ENCODE peak calls at places on chromosomes 6 and 20, in seven cellular contexts. D is astrocyte of the cerebellum, F is SJSA1, P is T-cell, I is AML-193, Z is T47D, E is iris pigment epithelial cell. K is an unnamed sample.

GRCh38 chr6:1942834-1943233 is 302.6 kb downstream of the GMDS start:
- DNase-seq in D (no peak), F (no peak), I (no peak), P (no peak), E (no peak), Z (no peak), K (no peak)

GRCh38 chr20:34066476-34067090 is 45.5 kb downstream of the EIF2S2 start:
- DNase-seq in I (no peak), D (peak; percentile 6), E (peak; percentile 28), F (no peak), P (no peak), Z (no peak), K (no peak)

GRCh38 chr6:134510920-134511319 is 193.0 kb upstream of the SGK1 start:
- DNase-seq in Z (no peak), I (peak; percentile 37), F (no peak), E (no peak), P (no peak), D (no peak), K (no peak)

GRCh38 chr6:42106663-42107023 is 35.8 kb downstream of the C6orf132 start:
- DNase-seq in E (no peak), D (no peak), P (no peak), I (no peak), Z (no peak), F (no peak), K (no peak)

GRCh38 chr20:5553194-5553815 is 196.9 kb upstream of the SHLD1 start:
- DNase-seq in Z (no peak), E (no peak), I (no peak), D (no peak), P (no peak), F (no peak), K (no peak)

GRCh38 chr6:37221585-37222124 is 35.9 kb upstream of the TBC1D22B start:
- DNase-seq in E (no peak), Z (no peak), I (no peak), F (no peak), P (no peak), D (no peak), K (no peak)

GRCh38 chr6:36028088-36028886 is 679 bp downstream of the MAPK14 start:
- DNase-seq in I (peak; percentile 47), E (peak; percentile 28), P (peak; percentile 44), Z (peak; percentile 45), F (peak; percentile 53), D (no peak), K (peak; percentile 52)

GRCh38 chr6:10720229-10720959 is 2.5 kb upstream of the TMEM14C start:
- DNase-seq in D (no peak), Z (peak; percentile 22), E (peak; percentile 24), F (peak; percentile 50), P (peak; percentile 38), I (peak; percentile 29), K (peak; percentile 19)

GRCh38 chr6:23611776-23612381 is 514.1 kb upstream of the NRSN1 start:
- DNase-seq in Z (no peak), D (no peak), F (no peak), I (no peak), P (no peak), E (no peak), K (no peak)

GRCh38 chr20:38842558-38842981 is 37.1 kb downstream of the PPP1R16B start:
- DNase-seq in F (no peak), P (peak; percentile 35), D (no peak), I (no peak), E (no peak), Z (no peak), K (no peak)

GRCh38 chr6:22512716-22513452 is 56.5 kb upstream of the HDGFL1 start:
- DNase-seq in F (no peak), Z (no peak), D (no peak), E (peak; percentile 75), P (no peak), I (no peak), K (no peak)

K was measured in thyroid gland.